ENCODE peak calls at places on chromosome 12, in four cellular contexts. One of them, this sample, is unnamed.
A peak's percentile ranks its signal among the peaks of the same experiment; 100 is the strongest.

GRCh38 chr12:122851820-122852219 is 16.6 kb downstream of the HIP1R start:
- DNase-seq in cardiac fibroblast: peak; percentile 87
- DNase-seq in AG04450: peak; percentile 57
- DNase-seq in heart right ventricle: no peak
- DNase-seq in this sample: no peak

GRCh38 chr12:68557011-68557715 is 53.5 kb upstream of the RAP1B start:
- DNase-seq in cardiac fibroblast: peak; percentile 72
- DNase-seq in AG04450: peak; percentile 58
- DNase-seq in heart right ventricle: no peak
- DNase-seq in this sample: peak; percentile 77

GRCh38 chr12:108525681-108526080 is 10.6 kb downstream of the FICD start:
- DNase-seq in cardiac fibroblast: no peak
- DNase-seq in AG04450: no peak
- DNase-seq in heart right ventricle: no peak
- DNase-seq in this sample: no peak

GRCh38 chr12:45289245-45290217 is 73.6 kb downstream of the ANO6 start:
- DNase-seq in cardiac fibroblast: no peak
- DNase-seq in AG04450: no peak
- DNase-seq in heart right ventricle: no peak
- DNase-seq in this sample: no peak

GRCh38 chr12:77060883-77061240 is 4.5 kb downstream of the E2F7 start:
- DNase-seq in cardiac fibroblast: no peak
- DNase-seq in AG04450: no peak
- DNase-seq in heart right ventricle: no peak
- DNase-seq in this sample: no peak

GRCh38 chr12:58349161-58349560 is 407.8 kb downstream of the ATP23 start:
- DNase-seq in cardiac fibroblast: peak; percentile 50
- DNase-seq in AG04450: no peak
- DNase-seq in heart right ventricle: no peak
- DNase-seq in this sample: no peak

GRCh38 chr12:47079894-47080724 is at the start of gene AMIGO2:
- DNase-seq in cardiac fibroblast: peak; percentile 76
- DNase-seq in AG04450: no peak
- DNase-seq in heart right ventricle: peak; percentile 75
- DNase-seq in this sample: no peak

GRCh38 chr12:122031342-122032216 is 9.9 kb downstream of the BCL7A start:
- DNase-seq in cardiac fibroblast: peak; percentile 36
- DNase-seq in AG04450: no peak
- DNase-seq in heart right ventricle: no peak
- DNase-seq in this sample: no peak

GRCh38 chr12:24054411-24054810 is 104.9 kb upstream of the SOX5 start:
- DNase-seq in cardiac fibroblast: peak; percentile 17
- DNase-seq in AG04450: no peak
- DNase-seq in heart right ventricle: no peak
- DNase-seq in this sample: no peak

GRCh38 chr12:45703942-45704341 is 25.6 kb upstream of the ARID2 start:
- DNase-seq in cardiac fibroblast: no peak
- DNase-seq in AG04450: peak; percentile 27
- DNase-seq in heart right ventricle: no peak
- DNase-seq in this sample: no peak

GRCh38 chr12:117152793-117153775 is 37.2 kb downstream of the FBXO21 start:
- DNase-seq in cardiac fibroblast: no peak
- DNase-seq in AG04450: no peak
- DNase-seq in heart right ventricle: peak; percentile 43
- DNase-seq in this sample: no peak

GRCh38 chr12:103470664-103471063 is 25.1 kb downstream of the C12orf42 start:
- DNase-seq in cardiac fibroblast: no peak
- DNase-seq in AG04450: no peak
- DNase-seq in heart right ventricle: no peak
- DNase-seq in this sample: no peak

GRCh38 chr12:40714636-40715035 is 22.4 kb downstream of the CNTN1 start:
- DNase-seq in cardiac fibroblast: no peak
- DNase-seq in AG04450: no peak
- DNase-seq in heart right ventricle: no peak
- DNase-seq in this sample: no peak

GRCh38 chr12:5522358-5523335 is 90.7 kb downstream of the NTF3 start:
- DNase-seq in cardiac fibroblast: no peak
- DNase-seq in AG04450: no peak
- DNase-seq in heart right ventricle: no peak
- DNase-seq in this sample: no peak

GRCh38 chr12:92739099-92739498 is 36.3 kb downstream of the PLEKHG7 start:
- DNase-seq in cardiac fibroblast: peak; percentile 27
- DNase-seq in AG04450: no peak
- DNase-seq in heart right ventricle: no peak
- DNase-seq in this sample: no peak

GRCh38 chr12:28987538-28988383 is 161.3 kb upstream of the FAR2 start:
- DNase-seq in cardiac fibroblast: peak; percentile 41
- DNase-seq in AG04450: no peak
- DNase-seq in heart right ventricle: no peak
- DNase-seq in this sample: peak; percentile 28

GRCh38 chr12:128008341-128008740 is 258.6 kb upstream of the TMEM132C start:
- DNase-seq in cardiac fibroblast: no peak
- DNase-seq in AG04450: no peak
- DNase-seq in heart right ventricle: no peak
- DNase-seq in this sample: peak; percentile 1

GRCh38 chr12:107873223-107873622 is 98.7 kb downstream of the ASCL4 start:
- DNase-seq in cardiac fibroblast: no peak
- DNase-seq in AG04450: no peak
- DNase-seq in heart right ventricle: no peak
- DNase-seq in this sample: no peak

GRCh38 chr12:79841878-79842265 is 93.0 kb downstream of the PPP1R12A start:
- DNase-seq in cardiac fibroblast: no peak
- DNase-seq in AG04450: no peak
- DNase-seq in heart right ventricle: no peak
- DNase-seq in this sample: no peak

GRCh38 chr12:16346931-16347330 is 514 bp upstream of the MGST1 start:
- DNase-seq in cardiac fibroblast: no peak
- DNase-seq in AG04450: no peak
- DNase-seq in heart right ventricle: no peak
- DNase-seq in this sample: no peak

GRCh38 chr12:57079821-57080220 is 1.2 kb upstream of the NEMP1 start:
- DNase-seq in cardiac fibroblast: no peak
- DNase-seq in AG04450: no peak
- DNase-seq in heart right ventricle: no peak
- DNase-seq in this sample: no peak

GRCh38 chr12:47812797-47813490 is 6.8 kb downstream of the HDAC7 start:
- DNase-seq in cardiac fibroblast: peak; percentile 93
- DNase-seq in AG04450: no peak
- DNase-seq in heart right ventricle: peak; percentile 92
- DNase-seq in this sample: peak; percentile 72

GRCh38 chr12:22856120-22856699 is 231.2 kb downstream of the ETNK1 start:
- DNase-seq in cardiac fibroblast: peak; percentile 56
- DNase-seq in AG04450: peak; percentile 1
- DNase-seq in heart right ventricle: no peak
- DNase-seq in this sample: no peak

GRCh38 chr12:80838708-80839107 is 99.0 kb downstream of the LIN7A start:
- DNase-seq in cardiac fibroblast: no peak
- DNase-seq in AG04450: no peak
- DNase-seq in heart right ventricle: peak; percentile 11
- DNase-seq in this sample: no peak

GRCh38 chr12:123529636-123530035 is 3.9 kb downstream of the RILPL1 start:
- DNase-seq in cardiac fibroblast: no peak
- DNase-seq in AG04450: no peak
- DNase-seq in heart right ventricle: no peak
- DNase-seq in this sample: no peak

GRCh38 chr12:129934977-129935376 is 31.2 kb upstream of the TMEM132D start:
- DNase-seq in cardiac fibroblast: no peak
- DNase-seq in AG04450: no peak
- DNase-seq in heart right ventricle: no peak
- DNase-seq in this sample: no peak

GRCh38 chr12:57224973-57225679 is 4.4 kb upstream of the SHMT2 start:
- DNase-seq in cardiac fibroblast: peak; percentile 49
- DNase-seq in AG04450: no peak
- DNase-seq in heart right ventricle: no peak
- DNase-seq in this sample: no peak

DNA sequence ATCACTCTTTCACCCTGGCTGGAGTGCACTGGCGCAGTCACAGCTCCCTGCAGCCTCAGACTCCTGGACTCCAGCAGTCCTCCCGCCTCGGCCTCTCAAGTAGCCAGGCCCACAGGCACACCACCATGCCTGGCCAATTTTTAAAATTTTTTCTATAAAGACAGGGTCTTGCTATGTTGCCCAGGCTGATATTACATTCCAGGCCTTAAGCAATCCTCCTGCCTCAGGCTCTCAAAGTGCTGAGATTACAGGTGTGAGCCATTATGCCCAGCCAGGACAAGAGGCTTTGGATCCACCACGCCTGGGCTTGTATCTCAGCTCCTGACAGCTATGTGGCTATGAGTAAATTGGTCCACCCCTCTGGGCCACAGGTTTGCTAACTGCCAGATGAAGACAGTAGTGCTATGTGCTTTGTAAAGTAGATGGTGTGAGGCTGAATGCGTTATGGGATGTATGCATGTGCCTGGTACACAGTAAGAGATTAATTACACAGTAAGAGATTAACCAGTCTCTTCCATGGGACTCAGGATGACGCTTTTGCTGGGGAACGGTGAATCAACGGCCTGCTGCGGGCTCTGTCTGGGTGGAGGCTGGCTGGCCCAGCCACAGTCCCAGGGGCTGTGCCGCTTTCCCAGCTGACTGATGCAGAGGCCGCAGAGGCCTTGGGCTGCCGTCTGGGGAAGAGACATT is 53.3 kb upstream of the NCOR2 start:
- DNase-seq in cardiac fibroblast: peak; percentile 65
- DNase-seq in AG04450: no peak
- DNase-seq in heart right ventricle: no peak
- DNase-seq in this sample: no peak
- H3K4me3 ChIP-seq in cardiac fibroblast: no peak overlapping the region
- H3K4me3 ChIP-seq in AG04450: no peak overlapping the region
- H3K4me3 ChIP-seq in heart right ventricle: no peak overlapping the region
- H3K4me3 ChIP-seq in this sample: no peak overlapping the region

GRCh38 chr12:6535960-6536847 is 1.9 kb downstream of the GAPDH start:
- DNase-seq in cardiac fibroblast: no peak
- DNase-seq in AG04450: no peak
- DNase-seq in heart right ventricle: no peak
- DNase-seq in this sample: no peak

GRCh38 chr12:6535697-6535946 is 1.3 kb downstream of the GAPDH start:
- DNase-seq in cardiac fibroblast: no peak
- DNase-seq in AG04450: no peak
- DNase-seq in heart right ventricle: no peak
- DNase-seq in this sample: no peak

GRCh38 chr12:6533653-6534157 is 612 bp upstream of the GAPDH start:
- DNase-seq in cardiac fibroblast: peak; percentile 86
- DNase-seq in AG04450: peak; percentile 59
- DNase-seq in heart right ventricle: peak; percentile 76
- DNase-seq in this sample: peak; percentile 76

GRCh38 chr12:6534158-6534913 is at the start of gene GAPDH:
- DNase-seq in cardiac fibroblast: peak; percentile 98
- DNase-seq in AG04450: peak; percentile 91
- DNase-seq in heart right ventricle: peak; percentile 93
- DNase-seq in this sample: peak; percentile 91

GRCh38 chr12:6534914-6535696 is 788 bp downstream of the GAPDH start:
- DNase-seq in cardiac fibroblast: peak; percentile 79
- DNase-seq in AG04450: no peak
- DNase-seq in heart right ventricle: peak; percentile 68
- DNase-seq in this sample: no peak
- TF ChIP-seq CTCF in cardiac fibroblast: no peak
- TF ChIP-seq CTCF in AG04450: no peak
- TF ChIP-seq CTCF in heart right ventricle: no peak
- TF ChIP-seq CTCF in this sample: no peak

DNA sequence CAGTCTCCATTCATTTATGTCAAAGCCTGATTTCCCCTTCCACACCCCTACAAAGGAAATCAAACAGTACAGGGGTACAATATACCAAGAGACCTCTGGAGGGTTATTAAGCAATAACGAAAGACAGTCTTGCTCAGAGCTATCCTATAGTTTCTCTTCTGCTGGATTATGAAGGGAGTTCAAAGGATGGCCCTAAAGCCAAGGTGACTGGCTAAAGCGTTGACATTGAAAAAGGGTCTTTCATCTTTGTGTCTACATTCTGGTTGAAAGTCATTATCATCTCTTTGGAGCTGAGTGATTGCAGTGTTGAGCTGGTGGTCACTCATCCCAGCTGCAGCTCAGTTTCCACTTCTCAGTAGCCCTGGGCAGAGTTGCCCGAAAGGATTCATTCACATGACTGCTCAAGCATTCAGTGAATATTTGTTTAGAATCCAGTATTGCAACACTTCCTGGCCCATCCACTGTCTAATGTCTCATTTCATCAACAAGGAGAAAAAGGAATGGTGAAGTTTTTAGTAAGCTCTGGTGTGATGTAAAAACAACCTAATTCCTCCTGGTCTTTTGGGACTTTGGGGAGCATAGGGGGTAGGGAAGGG is 19.2 kb upstream of the TBX5 start:
- DNase-seq in cardiac fibroblast: peak; percentile 69
- DNase-seq in AG04450: no peak
- DNase-seq in heart right ventricle: no peak
- DNase-seq in this sample: no peak
- H3K4me3 ChIP-seq in cardiac fibroblast: no peak overlapping the region
- H3K4me3 ChIP-seq in AG04450: no peak overlapping the region
- H3K4me3 ChIP-seq in heart right ventricle: no peak overlapping the region
- H3K4me3 ChIP-seq in this sample: no peak overlapping the region

GRCh38 chr12:65016881-65017650 is 104.0 kb downstream of the WIF1 start:
- DNase-seq in cardiac fibroblast: no peak
- DNase-seq in AG04450: no peak
- DNase-seq in heart right ventricle: no peak
- DNase-seq in this sample: no peak
- TF ChIP-seq CTCF in cardiac fibroblast: no peak
- TF ChIP-seq CTCF in AG04450: no peak
- TF ChIP-seq CTCF in heart right ventricle: no peak
- TF ChIP-seq CTCF in this sample: no peak

GRCh38 chr12:54037360-54038259 is 4.8 kb downstream of the HOXC5 start:
- DNase-seq in cardiac fibroblast: no peak
- DNase-seq in AG04450: no peak
- DNase-seq in heart right ventricle: no peak
- DNase-seq in this sample: no peak
- H3K4me3 ChIP-seq in cardiac fibroblast: no peak overlapping the region
- H3K4me3 ChIP-seq in AG04450: no peak overlapping the region
- H3K4me3 ChIP-seq in heart right ventricle: no peak overlapping the region
- H3K4me3 ChIP-seq in this sample: no peak overlapping the region

GRCh38 chr12:89783321-89784060 is 74.9 kb upstream of the ATP2B1 start:
- DNase-seq in cardiac fibroblast: peak; percentile 68
- DNase-seq in AG04450: no peak
- DNase-seq in heart right ventricle: peak; percentile 55
- DNase-seq in this sample: no peak
- TF ChIP-seq CTCF in cardiac fibroblast: no peak
- TF ChIP-seq CTCF in AG04450: no peak
- TF ChIP-seq CTCF in heart right ventricle: no peak
- TF ChIP-seq CTCF in this sample: no peak